ENCODE peak calls at places on chromosomes 6 and 20, in five cellular contexts. J is aorta, R is iris pigment epithelial cell, S is A549, N is glomerular endothelial cell. E is an unnamed sample.

GRCh38 chr6:167937301-167937700 is 60.2 kb upstream of the KIF25 start:
- DNase-seq in J (no peak), R (no peak), S (no peak), N (no peak), E (no peak)

GRCh38 chr6:154343473-154344308 is 12.9 kb downstream of the IPCEF1 start:
- DNase-seq in J (no peak), R (peak; percentile 40), S (peak; percentile 43), N (no peak), E (peak; percentile 65)

GRCh38 chr20:60490184-60490583 is 532.0 kb downstream of the CDH26 start:
- DNase-seq in J (no peak), R (no peak), S (no peak), N (no peak), E (no peak)

GRCh38 chr20:50381771-50382593 is 128.2 kb upstream of the PTPN1 start:
- DNase-seq in J (peak; percentile 61), R (no peak), S (no peak), N (no peak), E (no peak)

GRCh38 chr20:2156224-2156623 is 54.6 kb downstream of the STK35 start:
- DNase-seq in J (no peak), R (no peak), S (no peak), N (no peak), E (no peak)

GRCh38 chr6:12334524-12335130 is 44.5 kb downstream of the EDN1 start:
- DNase-seq in J (no peak), R (no peak), S (peak; percentile 46), N (no peak), E (no peak)

GRCh38 chr20:23445596-23446217 is 6.2 kb downstream of the CSTL1 start:
- DNase-seq in J (no peak), R (peak; percentile 81), S (peak; percentile 45), N (no peak), E (peak; percentile 96)

GRCh38 chr20:12414446-12415274 is 497.0 kb downstream of the BTBD3 start:
- DNase-seq in J (no peak), R (peak; percentile 18), S (no peak), N (no peak), E (peak; percentile 28)

GRCh38 chr6:47654255-47654654 is 44.1 kb upstream of the ADGRF4 start:
- DNase-seq in J (no peak), R (no peak), S (no peak), N (no peak), E (peak; percentile 48)

GRCh38 chr6:134454794-134455193 is 136.9 kb upstream of the SGK1 start:
- DNase-seq in J (no peak), R (no peak), S (no peak), N (no peak), E (peak; percentile 13)

GRCh38 chr6:157024745-157025144 is 247.6 kb downstream of the ARID1B start:
- DNase-seq in J (no peak), R (no peak), S (no peak), N (no peak), E (no peak)

GRCh38 chr6:72826744-72827438 is 205.0 kb downstream of the KCNQ5 start:
- DNase-seq in J (no peak), R (peak; percentile 45), S (no peak), N (no peak), E (peak; percentile 62)

GRCh38 chr6:10413850-10414765 is 766 bp downstream of the TFAP2A start:
- DNase-seq in J (no peak), R (peak; percentile 66), S (peak; percentile 79), N (no peak), E (no peak)

GRCh38 chr6:2876210-2877056 is 26.7 kb downstream of the SERPINB9 start:
- DNase-seq in J (peak; percentile 84), R (peak; percentile 94), S (peak; percentile 86), N (peak; percentile 94), E (peak; percentile 97)

E was measured in kidney tubule cell.